ENCODE peak calls at places on chromosomes 7 and 10, in eight cellular contexts. One of them, this sample, is unnamed. For H3K36me3 and H3K27me3, the result is how much of the 10 kb centered on the place peaks cover.

GRCh38 chr7:150909192-150909591 is 56.9 kb downstream of the AOC1 start:
- DNase-seq in GM23338: no peak
- DNase-seq in colonic mucosa: no peak
- DNase-seq in SK-N-SH: peak
- DNase-seq in iPS DF 6.9: no peak
- DNase-seq in fibroblast of lung: no peak
- DNase-seq in prostate gland: no peak
- DNase-seq in CD8-positive, alpha-beta T cell: peak
- DNase-seq in this sample: peak

GRCh38 chr7:33485746-33486491 is 356.6 kb downstream of the BBS9 start:
- DNase-seq in GM23338: no peak
- DNase-seq in colonic mucosa: no peak
- DNase-seq in SK-N-SH: no peak
- DNase-seq in iPS DF 6.9: no peak
- DNase-seq in fibroblast of lung: no peak
- DNase-seq in prostate gland: no peak
- DNase-seq in CD8-positive, alpha-beta T cell: no peak
- DNase-seq in this sample: no peak

GRCh38 chr7:40918701-40919271 is 784.0 kb downstream of the SUGCT start:
- DNase-seq in GM23338: no peak
- DNase-seq in colonic mucosa: no peak
- DNase-seq in SK-N-SH: no peak
- DNase-seq in iPS DF 6.9: no peak
- DNase-seq in fibroblast of lung: peak
- DNase-seq in prostate gland: no peak
- DNase-seq in CD8-positive, alpha-beta T cell: no peak
- DNase-seq in this sample: no peak

GRCh38 chr7:30351274-30351673 is 66.9 kb downstream of the ZNRF2 start:
- DNase-seq in GM23338: no peak
- DNase-seq in colonic mucosa: no peak
- DNase-seq in SK-N-SH: no peak
- DNase-seq in iPS DF 6.9: no peak
- DNase-seq in fibroblast of lung: no peak
- DNase-seq in prostate gland: no peak
- DNase-seq in CD8-positive, alpha-beta T cell: no peak
- DNase-seq in this sample: no peak

GRCh38 chr7:105003875-105004510 is 10.0 kb upstream of the KMT2E start:
- DNase-seq in GM23338: no peak
- DNase-seq in colonic mucosa: no peak
- DNase-seq in SK-N-SH: no peak
- DNase-seq in iPS DF 6.9: no peak
- DNase-seq in fibroblast of lung: no peak
- DNase-seq in prostate gland: no peak
- DNase-seq in CD8-positive, alpha-beta T cell: no peak
- DNase-seq in this sample: no peak

GRCh38 chr7:66043681-66044497 is 31.7 kb upstream of the ASL start:
- DNase-seq in GM23338: peak
- DNase-seq in colonic mucosa: peak
- DNase-seq in SK-N-SH: no peak
- DNase-seq in iPS DF 6.9: no peak
- DNase-seq in fibroblast of lung: peak
- DNase-seq in prostate gland: peak
- DNase-seq in CD8-positive, alpha-beta T cell: no peak
- DNase-seq in this sample: peak

GRCh38 chr7:134996097-134996550 is 9.8 kb downstream of the AGBL3 start:
- DNase-seq in GM23338: no peak
- DNase-seq in colonic mucosa: no peak
- DNase-seq in SK-N-SH: peak
- DNase-seq in iPS DF 6.9: no peak
- DNase-seq in fibroblast of lung: peak
- DNase-seq in prostate gland: no peak
- DNase-seq in CD8-positive, alpha-beta T cell: no peak
- DNase-seq in this sample: no peak

GRCh38 chr7:43834463-43835251 is 34.7 kb downstream of the MRPS24 start:
- DNase-seq in GM23338: no peak
- DNase-seq in colonic mucosa: no peak
- DNase-seq in SK-N-SH: no peak
- DNase-seq in iPS DF 6.9: no peak
- DNase-seq in fibroblast of lung: peak
- DNase-seq in prostate gland: no peak
- DNase-seq in CD8-positive, alpha-beta T cell: peak
- DNase-seq in this sample: no peak

GRCh38 chr7:41828911-41829310 is 126.0 kb upstream of the INHBA start:
- DNase-seq in GM23338: no peak
- DNase-seq in colonic mucosa: no peak
- DNase-seq in SK-N-SH: no peak
- DNase-seq in iPS DF 6.9: no peak
- DNase-seq in fibroblast of lung: no peak
- DNase-seq in prostate gland: no peak
- DNase-seq in CD8-positive, alpha-beta T cell: no peak
- DNase-seq in this sample: no peak

GRCh38 chr7:139745330-139746143 is 32.3 kb downstream of the HIPK2 start:
- DNase-seq in GM23338: no peak
- DNase-seq in colonic mucosa: no peak
- DNase-seq in SK-N-SH: peak
- DNase-seq in iPS DF 6.9: no peak
- DNase-seq in fibroblast of lung: peak
- DNase-seq in prostate gland: no peak
- DNase-seq in CD8-positive, alpha-beta T cell: no peak
- DNase-seq in this sample: peak

GRCh38 chr7:69780377-69780776 is 182.1 kb downstream of the AUTS2 start:
- DNase-seq in GM23338: peak
- DNase-seq in colonic mucosa: no peak
- DNase-seq in SK-N-SH: no peak
- DNase-seq in iPS DF 6.9: peak
- DNase-seq in fibroblast of lung: no peak
- DNase-seq in prostate gland: no peak
- DNase-seq in CD8-positive, alpha-beta T cell: no peak
- DNase-seq in this sample: peak

GRCh38 chr10:128539784-128540759 is 413.8 kb upstream of the MKI67 start:
- DNase-seq in GM23338: peak
- DNase-seq in colonic mucosa: no peak
- DNase-seq in SK-N-SH: peak
- DNase-seq in iPS DF 6.9: no peak
- DNase-seq in fibroblast of lung: no peak
- DNase-seq in prostate gland: no peak
- DNase-seq in CD8-positive, alpha-beta T cell: no peak
- DNase-seq in this sample: peak

GRCh38 chr7:130010689-130011412 is 40.3 kb downstream of the ZC3HC1 start:
- DNase-seq in GM23338: peak
- DNase-seq in colonic mucosa: peak
- DNase-seq in SK-N-SH: peak
- DNase-seq in iPS DF 6.9: peak
- DNase-seq in fibroblast of lung: peak
- DNase-seq in prostate gland: peak
- DNase-seq in CD8-positive, alpha-beta T cell: peak
- DNase-seq in this sample: peak

GRCh38 chr7:40469481-40469880 is 334.7 kb downstream of the SUGCT start:
- DNase-seq in GM23338: no peak
- DNase-seq in colonic mucosa: no peak
- DNase-seq in SK-N-SH: no peak
- DNase-seq in iPS DF 6.9: no peak
- DNase-seq in fibroblast of lung: peak
- DNase-seq in prostate gland: no peak
- DNase-seq in CD8-positive, alpha-beta T cell: no peak
- DNase-seq in this sample: no peak

GRCh38 chr7:107940951-107941350 is 50.0 kb downstream of the DLD start:
- DNase-seq in GM23338: no peak
- DNase-seq in colonic mucosa: no peak
- DNase-seq in SK-N-SH: no peak
- DNase-seq in iPS DF 6.9: no peak
- DNase-seq in fibroblast of lung: no peak
- DNase-seq in prostate gland: no peak
- DNase-seq in CD8-positive, alpha-beta T cell: no peak
- DNase-seq in this sample: no peak

GRCh38 chr7:107937514-107937913 is 46.5 kb downstream of the DLD start:
- DNase-seq in GM23338: no peak
- DNase-seq in colonic mucosa: no peak
- DNase-seq in SK-N-SH: no peak
- DNase-seq in iPS DF 6.9: no peak
- DNase-seq in fibroblast of lung: no peak
- DNase-seq in prostate gland: peak
- DNase-seq in CD8-positive, alpha-beta T cell: no peak
- DNase-seq in this sample: no peak

GRCh38 chr7:107938448-107939250 is 47.7 kb downstream of the DLD start:
- DNase-seq in GM23338: no peak
- DNase-seq in colonic mucosa: no peak
- DNase-seq in SK-N-SH: no peak
- DNase-seq in iPS DF 6.9: no peak
- DNase-seq in fibroblast of lung: peak
- DNase-seq in prostate gland: no peak
- DNase-seq in CD8-positive, alpha-beta T cell: no peak
- DNase-seq in this sample: no peak

GRCh38 chr7:107940146-107940489 is 49.1 kb downstream of the DLD start:
- DNase-seq in GM23338: no peak
- DNase-seq in colonic mucosa: no peak
- DNase-seq in SK-N-SH: no peak
- DNase-seq in iPS DF 6.9: no peak
- DNase-seq in fibroblast of lung: no peak
- DNase-seq in prostate gland: no peak
- DNase-seq in CD8-positive, alpha-beta T cell: no peak
- DNase-seq in this sample: no peak

GRCh38 chr7:107939472-107940145 is 48.6 kb downstream of the DLD start:
- DNase-seq in GM23338: no peak
- DNase-seq in colonic mucosa: no peak
- DNase-seq in SK-N-SH: no peak
- DNase-seq in iPS DF 6.9: no peak
- DNase-seq in fibroblast of lung: peak
- DNase-seq in prostate gland: no peak
- DNase-seq in CD8-positive, alpha-beta T cell: no peak
- DNase-seq in this sample: no peak
- H3K4me3 ChIP-seq in GM23338: no peak
- H3K4me3 ChIP-seq in colonic mucosa: no peak
- H3K4me3 ChIP-seq in SK-N-SH: no peak
- H3K4me3 ChIP-seq in iPS DF 6.9: no peak
- H3K4me3 ChIP-seq in fibroblast of lung: no peak
- H3K4me3 ChIP-seq in prostate gland: no peak
- H3K4me3 ChIP-seq in CD8-positive, alpha-beta T cell: no peak
- H3K4me3 ChIP-seq in this sample: no peak

DNA sequence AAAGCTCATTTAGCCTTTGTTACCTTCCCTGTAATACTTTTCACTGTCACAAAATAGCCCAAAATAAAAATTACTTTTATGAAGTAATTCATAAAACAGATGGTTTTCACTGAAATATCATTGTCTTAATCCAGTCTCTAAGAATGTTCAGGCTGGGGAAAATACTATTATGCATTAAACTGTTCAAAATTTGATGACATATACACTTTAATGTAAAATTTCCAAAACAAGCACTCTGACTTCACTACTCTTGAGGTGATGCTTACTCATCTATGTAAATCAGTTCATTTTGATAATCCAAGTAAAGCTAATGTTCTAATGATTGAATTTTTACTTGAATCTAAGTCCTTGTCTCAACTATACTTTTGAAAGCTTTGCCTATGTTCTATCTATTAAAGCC is 127.9 kb downstream of the KMT2C start:
- DNase-seq in GM23338: no peak
- DNase-seq in colonic mucosa: no peak
- DNase-seq in SK-N-SH: no peak
- DNase-seq in iPS DF 6.9: no peak
- DNase-seq in fibroblast of lung: no peak
- DNase-seq in prostate gland: no peak
- DNase-seq in CD8-positive, alpha-beta T cell: no peak
- DNase-seq in this sample: no peak
- H3K36me3 ChIP-seq in GM23338: under half
- H3K36me3 ChIP-seq in colonic mucosa: under half
- H3K36me3 ChIP-seq in SK-N-SH: half or more
- H3K36me3 ChIP-seq in iPS DF 6.9: under half
- H3K36me3 ChIP-seq in fibroblast of lung: under half
- H3K36me3 ChIP-seq in prostate gland: under half
- H3K36me3 ChIP-seq in CD8-positive, alpha-beta T cell: under half
- H3K36me3 ChIP-seq in this sample: under half

DNA sequence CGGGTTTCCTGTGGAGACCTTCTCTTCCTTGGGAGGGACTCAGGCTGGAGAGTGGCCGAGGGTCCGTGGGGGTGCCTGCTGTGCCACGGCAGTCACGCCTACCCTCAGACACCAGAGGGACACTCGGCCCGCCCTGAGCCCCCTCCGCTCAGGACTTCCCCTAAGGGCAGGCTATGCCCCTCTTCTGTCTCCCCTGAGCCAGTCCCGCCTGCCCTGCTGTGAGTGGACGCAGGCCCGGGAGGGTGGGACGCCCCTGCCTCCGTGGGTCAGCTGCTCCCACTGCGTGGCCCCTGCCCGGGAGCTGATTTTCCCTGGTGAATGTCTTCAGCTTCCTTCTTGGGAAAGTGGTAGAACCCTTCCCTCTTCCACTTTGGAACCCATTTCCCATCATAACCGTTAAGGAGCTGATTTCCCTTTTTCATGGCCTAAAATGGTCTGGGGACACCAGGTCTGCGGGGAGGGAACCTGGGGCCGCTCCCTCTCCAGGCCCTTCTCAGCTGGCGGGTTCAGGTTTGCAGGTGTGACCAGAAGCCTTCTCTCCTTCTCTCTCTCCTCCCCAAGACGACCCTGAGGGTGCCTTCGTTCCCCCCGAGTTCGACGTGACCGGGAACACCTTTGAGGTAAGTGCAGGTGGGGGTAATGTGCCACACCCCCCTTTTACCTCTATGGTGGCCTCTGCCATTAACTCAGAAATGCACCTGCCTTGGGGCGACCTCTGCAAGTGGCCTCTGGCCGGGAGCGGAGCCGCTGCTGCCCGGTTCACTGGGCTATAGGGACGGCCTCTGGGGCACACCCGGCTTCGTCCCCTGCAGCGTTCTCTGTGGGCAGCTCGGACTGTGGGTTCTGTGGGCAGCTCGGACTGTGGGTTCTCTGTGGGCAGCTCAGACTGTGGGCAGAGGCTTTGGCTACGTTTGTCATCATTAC is 7.9 kb downstream of the KNDC1 start:
- DNase-seq in GM23338: no peak
- DNase-seq in colonic mucosa: no peak
- DNase-seq in SK-N-SH: no peak
- DNase-seq in iPS DF 6.9: no peak
- DNase-seq in fibroblast of lung: no peak
- DNase-seq in prostate gland: no peak
- DNase-seq in CD8-positive, alpha-beta T cell: no peak
- DNase-seq in this sample: peak
- H3K27me3 ChIP-seq in GM23338: under half
- H3K27me3 ChIP-seq in colonic mucosa: under half
- H3K27me3 ChIP-seq in SK-N-SH: under half
- H3K27me3 ChIP-seq in iPS DF 6.9: under half
- H3K27me3 ChIP-seq in fibroblast of lung: under half
- H3K27me3 ChIP-seq in prostate gland: under half
- H3K27me3 ChIP-seq in CD8-positive, alpha-beta T cell: under half
- H3K27me3 ChIP-seq in this sample: under half

GRCh38 chr10:17444062-17444714 is 10.2 kb downstream of the ST8SIA6 start:
- DNase-seq in GM23338: no peak
- DNase-seq in colonic mucosa: no peak
- DNase-seq in SK-N-SH: no peak
- DNase-seq in iPS DF 6.9: no peak
- DNase-seq in fibroblast of lung: no peak
- DNase-seq in prostate gland: no peak
- DNase-seq in CD8-positive, alpha-beta T cell: no peak
- DNase-seq in this sample: no peak
- H3K4me3 ChIP-seq in GM23338: no peak
- H3K4me3 ChIP-seq in colonic mucosa: no peak
- H3K4me3 ChIP-seq in SK-N-SH: no peak
- H3K4me3 ChIP-seq in iPS DF 6.9: no peak
- H3K4me3 ChIP-seq in fibroblast of lung: no peak
- H3K4me3 ChIP-seq in prostate gland: no peak
- H3K4me3 ChIP-seq in CD8-positive, alpha-beta T cell: no peak
- H3K4me3 ChIP-seq in this sample: no peak

GRCh38 chr10:48798486-48799254 is 114.0 kb downstream of the WDFY4 start:
- DNase-seq in GM23338: no peak
- DNase-seq in colonic mucosa: no peak
- DNase-seq in SK-N-SH: no peak
- DNase-seq in iPS DF 6.9: no peak
- DNase-seq in fibroblast of lung: no peak
- DNase-seq in prostate gland: no peak
- DNase-seq in CD8-positive, alpha-beta T cell: no peak
- DNase-seq in this sample: no peak
- H3K36me3 ChIP-seq in GM23338: under half
- H3K36me3 ChIP-seq in colonic mucosa: under half
- H3K36me3 ChIP-seq in SK-N-SH: under half
- H3K36me3 ChIP-seq in iPS DF 6.9: under half
- H3K36me3 ChIP-seq in fibroblast of lung: under half
- H3K36me3 ChIP-seq in prostate gland: under half
- H3K36me3 ChIP-seq in CD8-positive, alpha-beta T cell: under half
- H3K36me3 ChIP-seq in this sample: under half